ENCODE peak calls at places on chromosomes 3 and 15, in five cellular contexts. One of them, this sample, is unnamed.

GRCh38 chr3:72376917-72377710 is 471.1 kb downstream of the SHQ1 start:
- DNase-seq in natural killer cell: no peak
- DNase-seq in AG04450: no peak
- DNase-seq in GM12878: no peak
- DNase-seq in GM13976: no peak
- DNase-seq in this sample: no peak

GRCh38 chr3:43028678-43029490 is 49.8 kb downstream of the GASK1A start:
- DNase-seq in natural killer cell: no peak
- DNase-seq in AG04450: no peak
- DNase-seq in GM12878: no peak
- DNase-seq in GM13976: no peak
- DNase-seq in this sample: peak; percentile 6

GRCh38 chr3:13149331-13150203 is 76.3 kb upstream of the IQSEC1 start:
- DNase-seq in natural killer cell: no peak
- DNase-seq in AG04450: no peak
- DNase-seq in GM12878: no peak
- DNase-seq in GM13976: no peak
- DNase-seq in this sample: no peak

GRCh38 chr15:100842756-100843730 is 36.6 kb upstream of the ALDH1A3 start:
- DNase-seq in natural killer cell: no peak
- DNase-seq in AG04450: peak; percentile 80
- DNase-seq in GM12878: no peak
- DNase-seq in GM13976: no peak
- DNase-seq in this sample: peak; percentile 23

GRCh38 chr3:127853681-127854080 is 31.4 kb upstream of the MGLL start:
- DNase-seq in natural killer cell: no peak
- DNase-seq in AG04450: no peak
- DNase-seq in GM12878: no peak
- DNase-seq in GM13976: no peak
- DNase-seq in this sample: no peak

GRCh38 chr15:64464271-64465005 is 4.1 kb downstream of the ZNF609 start:
- DNase-seq in natural killer cell: no peak
- DNase-seq in AG04450: no peak
- DNase-seq in GM12878: no peak
- DNase-seq in GM13976: no peak
- DNase-seq in this sample: no peak

GRCh38 chr15:50702762-50703334 is 16.3 kb upstream of the TRPM7 start:
- DNase-seq in natural killer cell: no peak
- DNase-seq in AG04450: no peak
- DNase-seq in GM12878: no peak
- DNase-seq in GM13976: no peak
- DNase-seq in this sample: no peak

GRCh38 chr3:29285356-29286070 is 4.6 kb downstream of the RBMS3 start:
- DNase-seq in natural killer cell: no peak
- DNase-seq in AG04450: no peak
- DNase-seq in GM12878: no peak
- DNase-seq in GM13976: no peak
- DNase-seq in this sample: peak; percentile 53

GRCh38 chr15:57198654-57199241 is 177.6 kb upstream of the CGNL1 start:
- DNase-seq in natural killer cell: no peak
- DNase-seq in AG04450: no peak
- DNase-seq in GM12878: no peak
- DNase-seq in GM13976: no peak
- DNase-seq in this sample: no peak

GRCh38 chr3:171813897-171814460 is 3.7 kb upstream of the PLD1 start:
- DNase-seq in natural killer cell: peak; percentile 22
- DNase-seq in AG04450: no peak
- DNase-seq in GM12878: peak; percentile 83
- DNase-seq in GM13976: peak; percentile 53
- DNase-seq in this sample: no peak

GRCh38 chr3:33221241-33221640 is 2.6 kb upstream of the SUSD5 start:
- DNase-seq in natural killer cell: no peak
- DNase-seq in AG04450: no peak
- DNase-seq in GM12878: no peak
- DNase-seq in GM13976: no peak
- DNase-seq in this sample: no peak

GRCh38 chr15:97962263-97962662 is 1.8 kb downstream of the ARRDC4 start:
- DNase-seq in natural killer cell: no peak
- DNase-seq in AG04450: no peak
- DNase-seq in GM12878: no peak
- DNase-seq in GM13976: no peak
- DNase-seq in this sample: no peak

GRCh38 chr15:94509259-94509658 is 277.9 kb downstream of the MCTP2 start:
- DNase-seq in natural killer cell: no peak
- DNase-seq in AG04450: no peak
- DNase-seq in GM12878: no peak
- DNase-seq in GM13976: no peak
- DNase-seq in this sample: no peak

GRCh38 chr15:66894986-66895780 is 170.2 kb upstream of the SMAD3 start:
- DNase-seq in natural killer cell: no peak
- DNase-seq in AG04450: no peak
- DNase-seq in GM12878: no peak
- DNase-seq in GM13976: no peak
- DNase-seq in this sample: no peak

GRCh38 chr3:190307164-190307545 is 15.1 kb downstream of the CLDN1 start:
- DNase-seq in natural killer cell: no peak
- DNase-seq in AG04450: no peak
- DNase-seq in GM12878: no peak
- DNase-seq in GM13976: no peak
- DNase-seq in this sample: no peak

GRCh38 chr3:192365571-192365970 is 361.8 kb downstream of the FGF12 start:
- DNase-seq in natural killer cell: no peak
- DNase-seq in AG04450: no peak
- DNase-seq in GM12878: no peak
- DNase-seq in GM13976: no peak
- DNase-seq in this sample: no peak

GRCh38 chr15:84685304-84685703 is 27.3 kb upstream of the NMB start:
- DNase-seq in natural killer cell: no peak
- DNase-seq in AG04450: peak; percentile 32
- DNase-seq in GM12878: no peak
- DNase-seq in GM13976: no peak
- DNase-seq in this sample: peak; percentile 80

GRCh38 chr3:52149726-52150125 is 4.5 kb downstream of the POC1A start:
- DNase-seq in natural killer cell: no peak
- DNase-seq in AG04450: no peak
- DNase-seq in GM12878: no peak
- DNase-seq in GM13976: no peak
- DNase-seq in this sample: no peak

GRCh38 chr3:126881861-126882260 is 101.1 kb upstream of the PLXNA1 start:
- DNase-seq in natural killer cell: no peak
- DNase-seq in AG04450: no peak
- DNase-seq in GM12878: no peak
- DNase-seq in GM13976: no peak
- DNase-seq in this sample: no peak

GRCh38 chr3:61780455-61781239 is 219.3 kb downstream of the PTPRG start:
- DNase-seq in natural killer cell: no peak
- DNase-seq in AG04450: no peak
- DNase-seq in GM12878: no peak
- DNase-seq in GM13976: no peak
- DNase-seq in this sample: no peak

GRCh38 chr15:45376300-45376928 is 1.9 kb downstream of the GATM start:
- DNase-seq in natural killer cell: no peak
- DNase-seq in AG04450: no peak
- DNase-seq in GM12878: no peak
- DNase-seq in GM13976: no peak
- DNase-seq in this sample: no peak

GRCh38 chr15:90902996-90903732 is at the start of gene MAN2A2:
- DNase-seq in natural killer cell: peak; percentile 49
- DNase-seq in AG04450: no peak
- DNase-seq in GM12878: no peak
- DNase-seq in GM13976: peak; percentile 92
- DNase-seq in this sample: peak; percentile 36

GRCh38 chr15:68342351-68342750 is 64.8 kb downstream of the FEM1B start:
- DNase-seq in natural killer cell: no peak
- DNase-seq in AG04450: no peak
- DNase-seq in GM12878: no peak
- DNase-seq in GM13976: no peak
- DNase-seq in this sample: no peak

GRCh38 chr3:55565516-55565915 is 78.4 kb upstream of the WNT5A start:
- DNase-seq in natural killer cell: no peak
- DNase-seq in AG04450: no peak
- DNase-seq in GM12878: no peak
- DNase-seq in GM13976: no peak
- DNase-seq in this sample: no peak

GRCh38 chr15:68507447-68507846 is 71.3 kb upstream of the CORO2B start:
- DNase-seq in natural killer cell: no peak
- DNase-seq in AG04450: no peak
- DNase-seq in GM12878: no peak
- DNase-seq in GM13976: no peak
- DNase-seq in this sample: no peak

GRCh38 chr15:79136434-79137046 is 46.0 kb upstream of the RASGRF1 start:
- DNase-seq in natural killer cell: no peak
- DNase-seq in AG04450: no peak
- DNase-seq in GM12878: no peak
- DNase-seq in GM13976: no peak
- DNase-seq in this sample: no peak

GRCh38 chr3:138468886-138469285 is 34.5 kb downstream of the ESYT3 start:
- DNase-seq in natural killer cell: no peak
- DNase-seq in AG04450: no peak
- DNase-seq in GM12878: no peak
- DNase-seq in GM13976: no peak
- DNase-seq in this sample: peak; percentile 59

DNA sequence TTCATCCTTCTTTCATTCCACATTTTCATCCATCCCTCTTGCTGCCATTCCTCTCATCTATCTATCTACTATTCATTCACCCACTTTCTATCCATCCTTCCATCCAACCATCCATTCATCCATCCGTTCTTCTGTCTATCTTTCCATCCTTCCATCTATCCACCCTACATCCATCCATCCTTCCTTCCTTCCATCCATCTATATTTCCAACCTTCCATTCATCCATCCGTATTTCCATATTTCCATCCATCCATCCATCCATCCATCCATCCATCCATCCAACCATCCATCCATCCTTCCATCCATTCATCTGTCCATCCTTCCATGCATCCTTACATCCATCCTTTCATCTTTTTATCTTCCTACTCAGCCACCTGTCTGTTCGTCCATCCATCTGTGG is 14.0 kb downstream of the SLC6A20 start:
- DNase-seq in natural killer cell: no peak
- DNase-seq in AG04450: no peak
- DNase-seq in GM12878: no peak
- DNase-seq in GM13976: no peak
- DNase-seq in this sample: no peak
- TF ChIP-seq CTCF in natural killer cell: no peak
- TF ChIP-seq CTCF in AG04450: no peak
- TF ChIP-seq CTCF in GM12878: no peak
- TF ChIP-seq CTCF in GM13976: no peak
- TF ChIP-seq CTCF in this sample: no peak

DNA sequence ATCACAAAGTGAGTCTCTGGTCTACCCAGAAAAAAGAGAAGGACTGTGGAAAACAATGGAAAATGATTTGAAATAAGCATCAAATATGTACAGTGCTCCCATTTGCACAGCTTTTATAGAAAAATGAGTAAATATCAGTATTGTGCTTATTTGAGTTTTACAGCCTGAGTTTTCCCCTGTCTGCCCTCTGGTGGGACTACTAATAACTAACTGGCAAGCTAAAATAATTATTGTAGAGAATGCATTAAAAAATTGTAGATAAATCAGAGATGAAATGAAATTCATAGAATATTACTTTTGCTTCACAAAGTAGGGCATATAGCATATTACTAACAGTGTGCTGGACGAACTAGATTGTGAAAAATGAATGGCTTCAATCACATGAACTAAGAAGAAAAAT is 287.1 kb downstream of the NAALADL2 start:
- DNase-seq in natural killer cell: no peak
- DNase-seq in AG04450: peak; percentile 4
- DNase-seq in GM12878: no peak
- DNase-seq in GM13976: no peak
- DNase-seq in this sample: peak; percentile 59
- TF ChIP-seq CTCF in natural killer cell: no peak
- TF ChIP-seq CTCF in AG04450: peak; percentile 67
- TF ChIP-seq CTCF in GM12878: no peak
- TF ChIP-seq CTCF in GM13976: no peak
- TF ChIP-seq CTCF in this sample: peak; percentile 46

DNA sequence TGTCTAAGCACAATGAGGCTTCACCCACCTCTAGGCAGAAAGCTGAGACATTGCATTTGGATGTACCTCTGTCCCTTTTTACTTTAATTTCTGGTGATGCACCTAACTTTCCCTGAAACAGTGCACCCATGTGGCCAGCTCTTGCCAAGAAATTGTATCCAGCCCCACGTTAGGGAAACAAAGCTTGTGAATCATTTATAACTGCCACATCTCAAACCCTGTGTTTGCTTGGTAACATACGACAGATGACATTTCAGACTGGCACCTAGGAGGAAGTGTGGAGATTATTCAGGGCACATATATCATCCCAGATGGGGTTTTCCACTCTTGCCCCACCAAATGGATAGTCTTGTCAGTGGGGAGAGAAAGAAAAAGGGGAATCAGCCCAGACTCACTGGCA is 2.1 kb downstream of the CYB561D2 start:
- DNase-seq in natural killer cell: no peak
- DNase-seq in AG04450: no peak
- DNase-seq in GM12878: no peak
- DNase-seq in GM13976: no peak
- DNase-seq in this sample: peak; percentile 73
- TF ChIP-seq CTCF in natural killer cell: no peak
- TF ChIP-seq CTCF in AG04450: peak; percentile 34
- TF ChIP-seq CTCF in GM12878: peak; percentile 20
- TF ChIP-seq CTCF in GM13976: peak; percentile 12
- TF ChIP-seq CTCF in this sample: peak; percentile 44

DNA sequence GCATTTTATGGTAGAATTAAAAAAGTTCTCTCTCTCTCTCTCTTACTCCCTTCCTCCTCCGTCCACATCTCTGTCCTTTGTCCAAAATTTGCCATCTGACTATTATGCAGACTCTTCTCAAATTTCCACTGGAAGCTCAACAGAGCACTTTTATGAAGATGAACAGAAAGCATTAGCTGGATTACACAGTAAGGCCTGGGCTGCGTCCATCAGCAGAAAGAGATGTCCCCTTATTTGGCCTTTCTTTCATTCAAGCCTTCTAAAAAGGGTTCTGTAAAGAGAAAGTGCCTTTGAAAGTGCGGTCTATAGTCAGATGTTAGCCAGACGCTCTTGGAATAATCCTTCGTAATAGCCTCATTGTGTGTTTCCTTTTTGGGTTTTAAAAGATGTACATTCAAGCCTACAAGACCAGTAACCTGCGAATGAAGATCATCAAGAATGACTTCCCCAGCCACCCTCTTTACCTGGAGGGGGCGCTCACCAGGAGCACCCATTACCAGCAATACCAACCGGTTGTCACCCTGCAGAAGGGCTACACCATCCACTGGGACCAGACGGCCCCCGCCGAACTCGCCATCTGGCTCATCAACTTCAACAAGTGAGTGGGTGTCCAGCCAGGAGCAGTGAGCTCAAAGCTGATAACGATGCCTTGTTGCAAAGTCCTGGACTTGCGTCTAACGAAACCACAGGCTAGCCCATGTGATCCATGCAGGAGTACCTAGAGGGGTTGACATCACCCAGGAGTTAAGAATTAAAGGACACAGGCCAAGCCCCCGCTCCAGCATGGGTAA is 53.1 kb downstream of the MESD start:
- DNase-seq in natural killer cell: no peak
- DNase-seq in AG04450: no peak
- DNase-seq in GM12878: no peak
- DNase-seq in GM13976: no peak
- DNase-seq in this sample: no peak
- TF ChIP-seq CTCF in natural killer cell: no peak
- TF ChIP-seq CTCF in AG04450: no peak
- TF ChIP-seq CTCF in GM12878: no peak
- TF ChIP-seq CTCF in GM13976: no peak
- TF ChIP-seq CTCF in this sample: no peak